ENCODE peak calls at places on chromosomes 3 and 15, in seven cellular contexts. N, B, U, C, P, X and F are unnamed samples.

GRCh38 chr15:57559875-57560274 is 31.8 kb upstream of the MYZAP start:
- DNase-seq in P (peak), B (peak), X (peak), N (no peak), C (peak), U (peak), F (peak)

GRCh38 chr3:154829979-154830378 is 250.1 kb upstream of the MME start:
- DNase-seq in B (no peak), C (no peak), N (no peak), P (no peak), X (no peak), U (no peak), F (no peak)

GRCh38 chr15:38627684-38628277 is 63.2 kb upstream of the RASGRP1 start:
- DNase-seq in U (no peak), B (no peak), N (no peak), C (no peak), X (no peak), P (no peak), F (no peak)

GRCh38 chr3:170780471-170780870 is 89.5 kb downstream of the RPL22L1 start:
- DNase-seq in P (no peak), N (no peak), U (no peak), C (no peak), X (no peak), B (no peak), F (no peak)

GRCh38 chr3:10108091-10108490 is at the start of gene FANCD2OS:
- DNase-seq in C (no peak), U (no peak), N (no peak), P (no peak), X (no peak), B (no peak), F (no peak)

GRCh38 chr15:70100495-70101331 is 3.0 kb upstream of the TLE3 start:
- DNase-seq in P (peak), N (no peak), X (peak), B (peak), C (peak), U (peak), F (peak)

GRCh38 chr3:38600551-38600950 is 48.9 kb downstream of the SCN5A start:
- DNase-seq in U (peak), X (no peak), C (no peak), P (no peak), N (no peak), B (no peak), F (no peak)

GRCh38 chr15:78142332-78142731 is 6.8 kb upstream of the IDH3A start:
- DNase-seq in C (no peak), U (no peak), P (no peak), N (no peak), B (no peak), X (no peak), F (no peak)

GRCh38 chr15:83928878-83929418 is 275.0 kb downstream of the ADAMTSL3 start:
- DNase-seq in C (no peak), N (no peak), X (no peak), B (no peak), U (no peak), P (no peak), F (no peak)

GRCh38 chr15:83694030-83694429 is 40.1 kb downstream of the ADAMTSL3 start:
- DNase-seq in B (no peak), P (no peak), X (no peak), U (no peak), C (no peak), N (no peak), F (no peak)

GRCh38 chr3:194867270-194867983 is 181.7 kb downstream of the FAM43A start:
- DNase-seq in X (no peak), C (no peak), B (no peak), P (peak), U (no peak), N (no peak), F (no peak)

GRCh38 chr3:171506743-171507319 is 46.6 kb upstream of the TNIK start:
- DNase-seq in X (no peak), N (no peak), B (no peak), C (no peak), U (no peak), P (no peak), F (no peak)

GRCh38 chr3:115616461-115616860 is 6.8 kb upstream of the GAP43 start:
- DNase-seq in N (no peak), C (no peak), B (peak), P (no peak), U (no peak), X (no peak), F (no peak)

GRCh38 chr3:27728195-27729087 is 6.3 kb upstream of the EOMES start:
- DNase-seq in N (no peak), P (no peak), B (peak), C (no peak), X (no peak), U (no peak), F (no peak)

GRCh38 chr3:12869025-12869695 is 27.8 kb upstream of the RPL32 start:
- DNase-seq in X (no peak), N (no peak), P (peak), U (peak), B (peak), C (no peak), F (no peak)

GRCh38 chr3:52299815-52300611 is 12.4 kb downstream of the GLYCTK start:
- DNase-seq in C (peak), U (peak), P (peak), N (no peak), X (no peak), B (no peak), F (no peak)